ENCODE peak calls at places on chromosomes 12 and 14, in nine cellular contexts. E is neural progenitor cell; O is OCI-LY7; M is CD4-positive, CD25-positive, alpha-beta regulatory T cell; U is H1; Q is GM06990; G is stomach; R is fibroblast of the aortic adventitia; W is skeletal muscle cell. T is an unnamed sample.

GRCh38 chr12:124392991-124393790 is 98.3 kb downstream of the RFLNA start:
- DNase-seq in E (peak), O (no peak), M (no peak), U (no peak), Q (no peak), G (peak), R (peak), W (no peak), T (no peak)

GRCh38 chr12:109840349-109841073 is 7.3 kb upstream of the TRPV4 start:
- DNase-seq in E (peak), O (no peak), M (no peak), U (no peak), Q (no peak), G (no peak), R (no peak), W (no peak), T (no peak)

GRCh38 chr14:68394113-68394718 is 398.7 kb downstream of the ZFP36L1 start:
- DNase-seq in E (no peak), O (no peak), M (no peak), U (no peak), Q (no peak), G (no peak), R (peak), W (no peak), T (no peak)

GRCh38 chr12:74440469-74440868 is 97.2 kb upstream of the ATXN7L3B start:
- DNase-seq in E (no peak), O (no peak), M (no peak), U (no peak), Q (no peak), G (no peak), R (no peak), W (no peak), T (no peak)

GRCh38 chr14:103220134-103220981 is 97.1 kb downstream of the TNFAIP2 start:
- DNase-seq in E (peak), O (no peak), M (no peak), U (no peak), Q (no peak), G (no peak), R (no peak), W (no peak), T (no peak)

GRCh38 chr14:76768201-76768656 is 7.0 kb downstream of the VASH1 start:
- DNase-seq in E (peak), O (peak), M (peak), U (no peak), Q (peak), G (peak), R (no peak), W (no peak), T (no peak)

GRCh38 chr14:60085085-60085484 is 6.6 kb upstream of the PCNX4 start:
- DNase-seq in E (no peak), O (no peak), M (no peak), U (no peak), Q (no peak), G (no peak), R (peak), W (peak), T (no peak)

GRCh38 chr14:34782031-34782430 is 67.6 kb upstream of the CFL2 start:
- DNase-seq in E (no peak), O (no peak), M (no peak), U (no peak), Q (no peak), G (no peak), R (peak), W (no peak), T (no peak)

GRCh38 chr12:127280393-127281275 is 986.3 kb upstream of the TMEM132C start:
- DNase-seq in E (peak), O (peak), M (no peak), U (peak), Q (peak), G (peak), R (no peak), W (no peak), T (no peak)

GRCh38 chr12:111596985-111597730 is 2.0 kb downstream of the ATXN2 start:
- DNase-seq in E (peak), O (peak), M (no peak), U (no peak), Q (peak), G (peak), R (peak), W (no peak), T (no peak)

GRCh38 chr14:67680941-67681340 is 6.5 kb upstream of the VTI1B start:
- DNase-seq in E (no peak), O (no peak), M (no peak), U (no peak), Q (no peak), G (no peak), R (no peak), W (no peak), T (no peak)

GRCh38 chr12:102757874-102758244 is 159.2 kb downstream of the PAH start:
- DNase-seq in E (no peak), O (no peak), M (no peak), U (no peak), Q (no peak), G (no peak), R (no peak), W (no peak), T (peak)

GRCh38 chr12:117119592-117120198 is 20.5 kb upstream of the TESC start:
- DNase-seq in E (peak), O (peak), M (no peak), U (no peak), Q (no peak), G (no peak), R (no peak), W (no peak), T (no peak)

GRCh38 chr12:116053479-116054195 is 223.9 kb downstream of the MED13L start:
- DNase-seq in E (no peak), O (no peak), M (no peak), U (no peak), Q (no peak), G (no peak), R (peak), W (peak), T (peak)

GRCh38 chr14:84071061-84071460 is 1458.9 kb upstream of the FLRT2 start:
- DNase-seq in E (no peak), O (no peak), M (no peak), U (no peak), Q (no peak), G (no peak), R (no peak), W (no peak), T (no peak)

GRCh38 chr14:104967414-104968152 is 10.6 kb downstream of the AHNAK2 start:
- DNase-seq in E (peak), O (no peak), M (no peak), U (no peak), Q (no peak), G (peak), R (peak), W (no peak), T (no peak)

GRCh38 chr12:88235183-88235833 is 93.2 kb downstream of the TMTC3 start:
- DNase-seq in E (no peak), O (no peak), M (no peak), U (no peak), Q (peak), G (no peak), R (no peak), W (no peak), T (no peak)

GRCh38 chr12:116674643-116675183 is 63.2 kb downstream of the SPRING1 start:
- DNase-seq in E (no peak), O (no peak), M (no peak), U (no peak), Q (no peak), G (no peak), R (peak), W (no peak), T (no peak)

GRCh38 chr12:68733661-68734071 is 12.3 kb upstream of the SLC35E3 start:
- DNase-seq in E (no peak), O (no peak), M (no peak), U (no peak), Q (no peak), G (no peak), R (peak), W (peak), T (no peak)

GRCh38 chr12:64624035-64624434 is 13.7 kb downstream of the RASSF3 start:
- DNase-seq in E (no peak), O (no peak), M (no peak), U (no peak), Q (no peak), G (no peak), R (no peak), W (no peak), T (no peak)

GRCh38 chr12:131135311-131135785 is 181.6 kb downstream of the ADGRD1 start:
- DNase-seq in E (no peak), O (no peak), M (no peak), U (no peak), Q (no peak), G (no peak), R (no peak), W (no peak), T (no peak)
- H3K4me3 ChIP-seq in E (no peak), O (no peak), M (no peak), U (no peak), Q (no peak), G (no peak), R (no peak), W (no peak), T (no peak)

GRCh38 chr14:20658246-20658645 is 16.8 kb upstream of the OR6S1 start:
- DNase-seq in E (no peak), O (no peak), M (no peak), U (no peak), Q (no peak), G (no peak), R (no peak), W (no peak), T (no peak)

GRCh38 chr14:20662968-20663731 is 21.2 kb upstream of the RNASE4 start:
- DNase-seq in E (peak), O (peak), M (peak), U (peak), Q (peak), G (peak), R (peak), W (no peak), T (no peak)

GRCh38 chr14:20661197-20661596 is 19.7 kb upstream of the OR6S1 start:
- DNase-seq in E (no peak), O (no peak), M (no peak), U (no peak), Q (no peak), G (no peak), R (no peak), W (no peak), T (no peak)

GRCh38 chr14:20657216-20658211 is 16.0 kb upstream of the OR6S1 start:
- DNase-seq in E (peak), O (no peak), M (no peak), U (peak), Q (no peak), G (no peak), R (no peak), W (no peak), T (no peak)

DNA sequence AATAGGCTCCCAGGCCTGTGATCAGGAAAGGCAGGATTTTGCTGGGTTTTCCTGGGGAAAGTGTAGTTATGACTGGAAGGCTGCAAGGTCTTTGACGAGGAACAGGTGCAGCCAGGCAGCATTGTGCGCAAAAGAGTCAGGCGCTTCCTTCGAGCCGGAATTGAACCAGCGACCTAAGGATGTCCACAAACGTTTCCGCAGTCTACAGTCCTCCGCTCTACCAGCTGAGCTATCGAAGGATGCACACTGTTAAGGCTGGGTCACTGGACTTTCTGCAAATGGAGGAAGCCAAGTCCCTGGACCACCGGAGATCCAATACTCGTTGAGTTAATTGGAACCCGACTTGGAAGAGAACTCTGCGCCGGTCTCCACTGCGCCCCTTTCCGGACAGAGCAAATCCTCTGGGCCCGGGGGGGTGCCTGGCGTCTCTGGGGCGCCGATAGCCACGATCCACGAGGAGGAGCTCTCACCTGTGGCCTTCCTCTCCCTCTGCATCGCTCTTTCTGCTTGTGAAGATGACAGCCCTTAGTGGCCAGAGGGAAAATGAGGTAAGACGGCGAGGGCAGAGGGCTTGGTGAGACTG is 18.4 kb upstream of the OR6S1 start:
- DNase-seq in E (no peak), O (no peak), M (no peak), U (no peak), Q (no peak), G (no peak), R (no peak), W (no peak), T (no peak)
- H3K4me3 ChIP-seq in E (no peak), O (no peak), M (no peak), U (no peak), Q (no peak), G (no peak), R (no peak), W (no peak), T (no peak)

GRCh38 chr12:8699714-8700113 is 1.9 kb downstream of the RIMKLB start:
- DNase-seq in E (peak), O (peak), M (no peak), U (no peak), Q (no peak), G (no peak), R (no peak), W (no peak), T (no peak)
- H3K4me3 ChIP-seq in E (peak), O (peak), M (no peak), U (peak), Q (no peak), G (no peak), R (peak), W (no peak), T (no peak)

DNA sequence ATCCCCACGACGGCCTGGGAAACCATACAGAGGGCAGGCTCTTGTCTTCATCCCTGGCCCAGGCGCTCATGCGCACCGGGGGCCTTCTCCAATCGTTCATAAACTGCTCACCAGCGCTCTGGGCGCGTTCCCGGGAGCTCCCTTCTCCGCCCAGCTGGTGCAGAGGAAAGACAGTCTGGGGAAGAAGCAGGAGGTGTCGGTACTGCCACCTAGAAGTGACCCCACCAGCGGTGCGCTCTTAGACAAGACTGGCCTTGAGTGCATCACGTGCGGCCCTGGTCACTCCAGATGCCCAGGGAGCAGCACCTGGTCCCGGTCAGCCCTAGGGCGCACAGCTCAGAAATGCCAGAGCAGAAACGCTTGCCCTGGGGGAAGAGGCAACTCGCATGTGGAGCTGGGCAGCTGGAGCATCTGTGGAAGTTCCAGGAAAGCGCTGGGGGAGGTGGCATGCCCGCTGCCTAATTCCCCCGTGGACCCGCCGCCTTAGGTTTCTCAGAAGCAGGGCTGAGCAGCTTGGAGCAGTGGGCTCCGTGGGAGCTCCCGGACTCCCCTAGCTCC is 2.5 kb downstream of the GSC start:
- DNase-seq in E (peak), O (no peak), M (no peak), U (no peak), Q (no peak), G (no peak), R (no peak), W (no peak), T (no peak)
- H3K4me3 ChIP-seq in E (peak), O (no peak), M (no peak), U (peak), Q (no peak), G (no peak), R (no peak), W (no peak), T (no peak)

GRCh38 chr12:131112690-131113290 is 159.1 kb downstream of the ADGRD1 start:
- DNase-seq in E (no peak), O (no peak), M (no peak), U (no peak), Q (no peak), G (no peak), R (peak), W (no peak), T (no peak)
- H3K4me3 ChIP-seq in E (no peak), O (no peak), M (no peak), U (no peak), Q (no peak), G (no peak), R (no peak), W (no peak), T (no peak)

DNA sequence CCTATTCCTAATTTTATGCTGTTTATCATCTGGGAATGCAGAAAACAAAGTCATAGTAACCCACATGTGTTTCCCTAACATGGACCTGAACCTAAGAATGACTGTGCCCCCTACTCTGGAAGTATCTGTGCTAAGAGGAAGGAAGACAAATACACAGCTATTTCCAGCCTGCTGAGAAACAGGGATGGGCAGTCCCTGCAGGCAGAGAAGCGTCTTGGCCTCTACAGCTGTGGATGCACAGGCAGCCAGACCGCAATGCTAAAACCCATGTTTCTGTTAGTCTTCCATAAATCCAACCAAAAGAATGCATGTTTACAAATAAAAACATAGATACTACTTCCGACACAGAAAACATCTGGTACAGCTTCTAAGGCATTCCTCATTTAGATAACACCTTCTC is 56.1 kb downstream of the DUSP16 start:
- DNase-seq in E (peak), O (no peak), M (no peak), U (no peak), Q (no peak), G (no peak), R (peak), W (peak), T (peak)
- H3K4me3 ChIP-seq in E (no peak), O (no peak), M (peak), U (no peak), Q (peak), G (no peak), R (peak), W (no peak), T (peak)

GRCh38 chr12:51953011-51953568 is 1.6 kb downstream of the ACVR1B start:
- DNase-seq in E (peak), O (no peak), M (no peak), U (no peak), Q (no peak), G (no peak), R (no peak), W (no peak), T (no peak)

GRCh38 chr12:51958542-51958941 is 7.0 kb downstream of the ACVR1B start:
- DNase-seq in E (no peak), O (no peak), M (no peak), U (no peak), Q (no peak), G (peak), R (no peak), W (no peak), T (no peak)

GRCh38 chr12:51954465-51955361 is 3.2 kb downstream of the ACVR1B start:
- DNase-seq in E (no peak), O (no peak), M (no peak), U (no peak), Q (no peak), G (peak), R (peak), W (no peak), T (no peak)

GRCh38 chr12:51953925-51954324 is 2.4 kb downstream of the ACVR1B start:
- DNase-seq in E (no peak), O (no peak), M (no peak), U (no peak), Q (no peak), G (no peak), R (no peak), W (no peak), T (no peak)

GRCh38 chr12:51955702-51956101 is 4.2 kb downstream of the ACVR1B start:
- DNase-seq in E (no peak), O (no peak), M (no peak), U (no peak), Q (no peak), G (no peak), R (no peak), W (no peak), T (no peak)
- H3K4me3 ChIP-seq in E (no peak), O (no peak), M (no peak), U (no peak), Q (no peak), G (no peak), R (no peak), W (no peak), T (no peak)

DNA sequence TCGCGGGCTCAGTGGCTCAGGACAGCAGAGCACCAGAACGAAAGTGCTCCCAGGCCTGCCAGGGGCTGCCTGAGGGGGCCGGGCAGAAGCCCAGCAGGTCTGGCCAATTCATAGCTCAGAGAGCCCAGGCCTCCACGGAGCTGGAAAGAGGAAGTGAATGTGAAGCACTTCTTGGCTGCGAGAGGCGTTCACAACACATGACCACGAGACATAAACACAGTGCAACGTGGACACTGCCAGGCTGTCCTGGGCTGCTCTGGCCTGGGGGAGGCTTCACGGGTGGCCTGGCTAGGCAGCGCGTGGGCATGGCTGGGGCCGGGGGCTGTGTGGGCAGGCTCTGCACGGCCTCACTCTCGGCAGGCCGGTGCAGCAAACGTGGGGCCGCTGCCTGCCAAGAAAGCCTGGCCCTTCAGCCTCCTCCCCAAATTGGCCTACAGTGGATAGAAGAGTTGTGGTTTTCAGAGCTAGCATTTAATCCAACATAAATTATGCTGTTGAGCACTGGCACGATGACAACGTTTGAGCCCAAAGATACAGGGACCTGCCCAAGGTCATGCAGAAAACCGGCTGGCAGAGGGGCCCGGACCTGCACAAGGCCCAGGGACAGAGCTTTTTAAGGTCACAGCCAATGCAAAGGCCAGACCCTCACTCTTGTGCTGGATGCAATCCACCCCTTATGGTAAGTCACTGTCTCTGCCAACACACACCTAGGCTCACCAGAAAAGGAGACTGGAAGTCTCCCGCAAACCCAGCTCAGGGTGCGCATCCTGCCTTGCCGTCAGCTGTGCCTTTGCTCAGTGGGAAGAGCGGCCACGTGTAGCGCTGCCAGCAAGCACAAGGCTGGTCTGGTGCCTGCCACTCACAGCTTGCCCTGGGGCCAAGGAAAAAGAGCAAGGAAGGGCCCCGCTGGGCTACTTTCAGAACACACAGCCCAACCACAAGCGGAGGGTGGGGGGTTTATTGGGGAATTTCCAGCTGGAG is 8.6 kb downstream of the SLC25A29 start:
- DNase-seq in E (no peak), O (peak), M (no peak), U (no peak), Q (peak), G (peak), R (peak), W (peak), T (no peak)
- H3K4me3 ChIP-seq in E (no peak), O (no peak), M (no peak), U (no peak), Q (no peak), G (peak), R (peak), W (no peak), T (no peak)

DNA sequence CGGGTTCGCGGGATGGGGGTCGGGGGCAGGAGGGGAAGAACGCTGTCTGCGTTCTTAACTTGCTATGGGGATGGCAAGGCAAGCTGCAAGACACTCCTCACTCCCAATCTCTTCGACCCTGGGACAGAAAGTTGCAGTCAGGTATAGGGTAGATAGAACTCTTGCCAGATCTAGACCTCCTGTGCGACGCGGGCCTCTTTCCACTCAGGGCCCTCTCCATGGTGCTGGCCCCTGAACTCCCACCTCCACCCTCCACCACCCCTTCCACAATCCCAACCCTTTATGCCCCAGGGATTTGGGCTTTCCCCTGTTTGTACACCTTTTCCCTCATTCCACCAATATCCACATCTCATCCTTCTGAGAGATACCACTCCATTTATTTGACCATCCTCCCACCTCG is 812 bp downstream of the NABP2 start:
- DNase-seq in E (peak), O (no peak), M (no peak), U (no peak), Q (no peak), G (no peak), R (no peak), W (no peak), T (no peak)
- H3K4me3 ChIP-seq in E (peak), O (peak), M (no peak), U (peak), Q (peak), G (peak), R (peak), W (peak), T (peak)